ENCODE peak calls at places on chromosomes 12 and 14, in five cellular contexts. N is activated T-cell treated with anti-CD3 and anti-CD28 coated beads, Interleukin-2, amount 50 U/mL, for 72 hours; R is lung microvascular endothelial cell; D is activated T-helper 1 cell treated with anti-CD3 and anti-CD28 coated beads, Interleukin-12 subunit alpha, Interleukin-12 subunit beta, Interleukin-2, Interleukin-4 antibody, amounts not matched to agents 30 ng/mL and 10 ng/mL and 1 ng/mL, durations not matched to agents 14 hours and 24 hours and 36 hours; E is NCI-H1930. Q is an unnamed sample.

GRCh38 chr14:57417228-57417627 is 26.8 kb downstream of the NAA30 start:
- DNase-seq in N (no peak), R (no peak), D (no peak), E (no peak), Q (no peak)

GRCh38 chr12:114735011-114735410 is 51.0 kb upstream of the TBX3 start:
- DNase-seq in N (no peak), R (no peak), D (no peak), E (no peak), Q (no peak)

GRCh38 chr14:103404032-103404918 is 19.1 kb downstream of the MARK3 start:
- DNase-seq in N (no peak), R (peak), D (no peak), E (no peak), Q (no peak)

GRCh38 chr12:82596484-82596883 is 90.2 kb upstream of the TMTC2 start:
- DNase-seq in N (no peak), R (no peak), D (no peak), E (peak), Q (no peak)

GRCh38 chr12:57522887-57523705 is 472 bp downstream of the MBD6 start:
- DNase-seq in N (peak), R (peak), D (no peak), E (no peak), Q (no peak)

GRCh38 chr12:44558340-44559100 is 317.6 kb downstream of the NELL2 start:
- DNase-seq in N (no peak), R (no peak), D (no peak), E (no peak), Q (no peak)

GRCh38 chr14:74907744-74908143 is 15.3 kb downstream of the RPS6KL1 start:
- DNase-seq in N (no peak), R (no peak), D (no peak), E (no peak), Q (no peak)

GRCh38 chr12:94148841-94149780 is 734 bp downstream of the PLXNC1 start:
- DNase-seq in N (peak), R (peak), D (peak), E (no peak), Q (peak)

GRCh38 chr12:62603061-62603810 is 136.6 kb downstream of the MON2 start:
- DNase-seq in N (peak), R (peak), D (peak), E (peak), Q (peak)

GRCh38 chr12:43957732-43958131 is 121.9 kb downstream of the TMEM117 start:
- DNase-seq in N (peak), R (peak), D (no peak), E (peak), Q (peak)

GRCh38 chr14:87990687-87991086 is 2.3 kb downstream of the GALC start:
- DNase-seq in N (no peak), R (no peak), D (no peak), E (no peak), Q (no peak)

GRCh38 chr12:78236264-78236663 is 405.6 kb downstream of the NAV3 start:
- DNase-seq in N (no peak), R (no peak), D (no peak), E (no peak), Q (no peak)

GRCh38 chr14:92690171-92691011 is 58.0 kb downstream of the LGMN start:
- DNase-seq in N (no peak), R (peak), D (no peak), E (no peak), Q (peak)

Q was measured in NCI-H1105.